ENCODE peak calls at places on chromosomes 3 and 15, in four cellular contexts. One of them, this sample, is unnamed.

GRCh38 chr15:68635142-68635541 is 56.3 kb downstream of the CORO2B start:
- DNase-seq in foreskin fibroblast: peak
- DNase-seq in cardiac fibroblast: no peak
- DNase-seq in AG10803: peak
- DNase-seq in this sample: no peak

GRCh38 chr3:9146367-9147071 is 102.9 kb downstream of the SRGAP3 start:
- DNase-seq in cardiac fibroblast: no peak
- DNase-seq in foreskin fibroblast: no peak
- DNase-seq in AG10803: no peak
- DNase-seq in this sample: no peak

GRCh38 chr3:31960793-31961431 is 20.1 kb downstream of the OSBPL10 start:
- DNase-seq in AG10803: peak
- DNase-seq in cardiac fibroblast: peak
- DNase-seq in foreskin fibroblast: peak
- DNase-seq in this sample: no peak

GRCh38 chr3:126503701-126504100 is 13.9 kb downstream of the UROC1 start:
- DNase-seq in AG10803: no peak
- DNase-seq in foreskin fibroblast: no peak
- DNase-seq in cardiac fibroblast: no peak
- DNase-seq in this sample: no peak

GRCh38 chr15:82570721-82571519 is 30.7 kb upstream of the RPS17 start:
- DNase-seq in cardiac fibroblast: peak
- DNase-seq in foreskin fibroblast: peak
- DNase-seq in AG10803: peak
- DNase-seq in this sample: no peak

GRCh38 chr3:159672728-159673471 is 315.7 kb upstream of the IL12A start:
- DNase-seq in cardiac fibroblast: no peak
- DNase-seq in AG10803: no peak
- DNase-seq in foreskin fibroblast: peak
- DNase-seq in this sample: no peak

GRCh38 chr15:42707068-42707467 is 29.9 kb downstream of the CDAN1 start:
- DNase-seq in cardiac fibroblast: peak
- DNase-seq in foreskin fibroblast: peak
- DNase-seq in AG10803: peak
- DNase-seq in this sample: peak

GRCh38 chr15:35654334-35654733 is 108.4 kb upstream of the DPH6 start:
- DNase-seq in foreskin fibroblast: no peak
- DNase-seq in cardiac fibroblast: no peak
- DNase-seq in AG10803: no peak
- DNase-seq in this sample: no peak

GRCh38 chr15:95994418-95994817 is 336.1 kb upstream of the NR2F2 start:
- DNase-seq in AG10803: peak
- DNase-seq in foreskin fibroblast: peak
- DNase-seq in cardiac fibroblast: peak
- DNase-seq in this sample: peak

GRCh38 chr15:43505723-43506122 is 11.7 kb upstream of the MAP1A start:
- DNase-seq in foreskin fibroblast: peak
- DNase-seq in AG10803: peak
- DNase-seq in cardiac fibroblast: peak
- DNase-seq in this sample: peak

GRCh38 chr15:34699968-34700640 is 54.7 kb downstream of the GJD2 start:
- DNase-seq in foreskin fibroblast: peak
- DNase-seq in AG10803: peak
- DNase-seq in cardiac fibroblast: peak
- DNase-seq in this sample: no peak

GRCh38 chr3:150084128-150084527 is 113.4 kb upstream of the PFN2 start:
- DNase-seq in foreskin fibroblast: no peak
- DNase-seq in cardiac fibroblast: no peak
- DNase-seq in AG10803: no peak
- DNase-seq in this sample: no peak

GRCh38 chr3:150083653-150084037 is 113.0 kb upstream of the PFN2 start:
- DNase-seq in foreskin fibroblast: peak
- DNase-seq in cardiac fibroblast: peak
- DNase-seq in AG10803: peak
- DNase-seq in this sample: no peak

GRCh38 chr3:150081084-150081483 is 110.4 kb upstream of the PFN2 start:
- DNase-seq in cardiac fibroblast: peak
- DNase-seq in AG10803: peak
- DNase-seq in foreskin fibroblast: peak
- DNase-seq in this sample: no peak

GRCh38 chr3:150080058-150080730 is 109.5 kb upstream of the PFN2 start:
- DNase-seq in cardiac fibroblast: peak
- DNase-seq in foreskin fibroblast: no peak
- DNase-seq in AG10803: peak
- DNase-seq in this sample: no peak

GRCh38 chr3:150082898-150083652 is 112.4 kb upstream of the PFN2 start:
- DNase-seq in foreskin fibroblast: no peak
- DNase-seq in cardiac fibroblast: no peak
- DNase-seq in AG10803: no peak
- DNase-seq in this sample: no peak
- H3K4me3 ChIP-seq in foreskin fibroblast: peak
- H3K4me3 ChIP-seq in cardiac fibroblast: peak
- H3K4me3 ChIP-seq in AG10803: peak
- H3K4me3 ChIP-seq in this sample: peak

DNA sequence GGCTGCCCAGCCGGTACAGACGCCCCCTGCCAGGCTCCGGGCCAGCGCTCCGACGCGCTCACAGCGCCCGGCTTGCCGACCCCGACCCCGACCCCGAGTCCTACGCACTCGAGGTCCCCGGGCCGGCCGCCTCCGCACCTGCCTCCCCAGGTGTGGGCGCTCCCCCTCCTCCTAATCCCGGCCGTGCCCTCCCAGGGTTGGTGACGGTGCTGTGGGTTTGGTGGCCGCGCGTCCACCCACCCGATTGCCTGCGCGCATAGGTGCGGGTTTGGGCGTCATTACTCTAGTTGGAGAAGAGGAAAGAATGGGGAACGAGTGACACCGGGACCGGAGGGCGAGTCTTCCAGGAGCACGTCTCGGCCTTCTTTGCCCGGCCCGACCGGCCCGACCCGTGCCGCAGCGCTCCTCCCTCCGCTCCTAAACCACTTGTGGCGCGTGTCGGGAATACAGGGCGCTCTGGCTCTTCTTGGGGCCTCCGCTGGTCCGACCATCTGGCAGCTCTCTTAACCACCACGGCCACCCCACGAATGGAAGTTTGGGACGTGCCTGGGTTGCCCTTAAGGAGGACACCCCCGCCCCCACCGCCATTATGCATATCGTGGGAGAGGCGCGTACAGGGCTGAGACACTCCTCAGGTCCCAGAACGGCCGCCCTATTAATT is 814 bp upstream of the THRB start:
- DNase-seq in cardiac fibroblast: no peak
- DNase-seq in AG10803: no peak
- DNase-seq in foreskin fibroblast: peak
- DNase-seq in this sample: no peak
- TF ChIP-seq CTCF in cardiac fibroblast: no peak
- TF ChIP-seq CTCF in AG10803: no peak
- TF ChIP-seq CTCF in foreskin fibroblast: peak
- TF ChIP-seq CTCF in this sample: no peak

GRCh38 chr3:66038726-66039589 is at the start of gene MAGI1:
- DNase-seq in foreskin fibroblast: peak
- DNase-seq in cardiac fibroblast: peak
- DNase-seq in AG10803: peak
- DNase-seq in this sample: peak

GRCh38 chr3:66036586-66037061 is 2.1 kb downstream of the MAGI1 start:
- DNase-seq in AG10803: no peak
- DNase-seq in foreskin fibroblast: peak
- DNase-seq in cardiac fibroblast: peak
- DNase-seq in this sample: no peak

GRCh38 chr3:66038384-66038725 is 363 bp downstream of the MAGI1 start:
- DNase-seq in AG10803: no peak
- DNase-seq in foreskin fibroblast: no peak
- DNase-seq in cardiac fibroblast: no peak
- DNase-seq in this sample: no peak

GRCh38 chr3:66037330-66037985 is 1.3 kb downstream of the MAGI1 start:
- DNase-seq in foreskin fibroblast: peak
- DNase-seq in AG10803: peak
- DNase-seq in cardiac fibroblast: peak
- DNase-seq in this sample: no peak

GRCh38 chr3:66037986-66038369 is 740 bp downstream of the MAGI1 start:
- DNase-seq in AG10803: no peak
- DNase-seq in cardiac fibroblast: no peak
- DNase-seq in foreskin fibroblast: peak
- DNase-seq in this sample: no peak
- H3K4me3 ChIP-seq in AG10803: peak
- H3K4me3 ChIP-seq in cardiac fibroblast: peak
- H3K4me3 ChIP-seq in foreskin fibroblast: peak
- H3K4me3 ChIP-seq in this sample: peak

GRCh38 chr3:49880581-49881328 is 11.0 kb upstream of the CAMKV start:
- DNase-seq in foreskin fibroblast: no peak
- DNase-seq in AG10803: no peak
- DNase-seq in cardiac fibroblast: no peak
- DNase-seq in this sample: no peak
- TF ChIP-seq CTCF in foreskin fibroblast: no peak
- TF ChIP-seq CTCF in AG10803: no peak
- TF ChIP-seq CTCF in cardiac fibroblast: no peak
- TF ChIP-seq CTCF in this sample: no peak

GRCh38 chr3:124384527-124384926 is 345.7 kb upstream of the UMPS start:
- DNase-seq in AG10803: no peak
- DNase-seq in foreskin fibroblast: no peak
- DNase-seq in cardiac fibroblast: no peak
- DNase-seq in this sample: no peak
- H3K4me3 ChIP-seq in AG10803: no peak
- H3K4me3 ChIP-seq in foreskin fibroblast: no peak
- H3K4me3 ChIP-seq in cardiac fibroblast: no peak
- H3K4me3 ChIP-seq in this sample: no peak